ENCODE peak calls at places on chromosomes 3 and 15, in four cellular contexts. E, N, I and K are unnamed samples.
A peak's percentile ranks its signal among the peaks of the same experiment; 100 is the strongest.

GRCh38 chr3:170809021-170809974 is 60.7 kb downstream of the RPL22L1 start:
- DNase-seq in E (no peak), N (peak; percentile 86), I (no peak), K (peak; percentile 21)

GRCh38 chr3:42101048-42101447 is 9.9 kb downstream of the TRAK1 start:
- DNase-seq in E (no peak), N (peak; percentile 91), I (no peak), K (no peak)

GRCh38 chr15:41241251-41241964 is 10.3 kb downstream of the CHP1 start:
- DNase-seq in E (no peak), N (no peak), I (no peak), K (peak; percentile 58)

GRCh38 chr3:23685484-23686258 is 120.1 kb upstream of the UBE2E1 start:
- DNase-seq in E (no peak), N (peak; percentile 98), I (no peak), K (peak; percentile 88)

GRCh38 chr15:86213420-86213819 is 133.7 kb downstream of the AGBL1 start:
- DNase-seq in E (no peak), N (no peak), I (no peak), K (no peak)

GRCh38 chr15:49085696-49086459 is 39.6 kb upstream of the SECISBP2L start:
- DNase-seq in E (no peak), N (no peak), I (no peak), K (no peak)

GRCh38 chr3:156230291-156230900 is 110.0 kb downstream of the KCNAB1 start:
- DNase-seq in E (no peak), N (peak; percentile 13), I (no peak), K (no peak)

GRCh38 chr3:46903341-46904302 is 26.1 kb downstream of the PTH1R start:
- DNase-seq in E (no peak), N (peak; percentile 77), I (no peak), K (no peak)

GRCh38 chr15:74167891-74168331 is 5.6 kb upstream of the ISLR start:
- DNase-seq in E (no peak), N (no peak), I (no peak), K (no peak)

GRCh38 chr15:56871180-56871579 is 47.3 kb upstream of the TCF12 start:
- DNase-seq in E (no peak), N (peak; percentile 79), I (no peak), K (no peak)

GRCh38 chr15:84783493-84784251 is 33.5 kb upstream of the ALPK3 start:
- DNase-seq in E (no peak), N (no peak), I (no peak), K (no peak)

GRCh38 chr3:169522595-169523529 is 140.7 kb downstream of the MECOM start:
- DNase-seq in E (no peak), N (no peak), I (no peak), K (no peak)

GRCh38 chr15:94331731-94332130 is 100.4 kb downstream of the MCTP2 start:
- DNase-seq in E (no peak), N (no peak), I (no peak), K (no peak)

GRCh38 chr15:78995921-78996780 is 51.3 kb upstream of the CTSH start:
- DNase-seq in E (no peak), N (no peak), I (no peak), K (no peak)

GRCh38 chr3:53804697-53805462 is 41.3 kb downstream of the CHDH start:
- DNase-seq in E (peak; percentile 29), N (peak; percentile 96), I (no peak), K (no peak)

GRCh38 chr3:67598814-67599556 is 55.4 kb downstream of the SUCLG2 start:
- DNase-seq in E (no peak), N (no peak), I (no peak), K (no peak)

GRCh38 chr3:112119686-112120484 is 13.2 kb downstream of the GCSAM start:
- DNase-seq in E (no peak), N (no peak), I (no peak), K (no peak)

GRCh38 chr3:33099109-33099645 is 2.2 kb upstream of the GLB1 start:
- DNase-seq in E (no peak), N (no peak), I (no peak), K (no peak)

GRCh38 chr3:113151475-113152031 is 59.8 kb upstream of the BOC start:
- DNase-seq in E (no peak), N (no peak), I (no peak), K (no peak)

GRCh38 chr3:81554805-81555204 is 206.6 kb downstream of the GBE1 start:
- DNase-seq in E (no peak), N (no peak), I (no peak), K (no peak)

GRCh38 chr15:96766387-96766786 is 435.9 kb downstream of the NR2F2 start:
- DNase-seq in E (no peak), N (no peak), I (no peak), K (no peak)

GRCh38 chr15:57571725-57572124 is 20.0 kb upstream of the MYZAP start:
- DNase-seq in E (no peak), N (no peak), I (no peak), K (no peak)

GRCh38 chr15:45307230-45307924 is 55.3 kb downstream of the SLC28A2 start:
- DNase-seq in E (no peak), N (peak; percentile 78), I (peak; percentile 13), K (no peak)

GRCh38 chr3:39275963-39276593 is 3.8 kb downstream of the CX3CR1 start:
- DNase-seq in E (no peak), N (no peak), I (no peak), K (no peak)

GRCh38 chr3:39276746-39277145 is 3.1 kb downstream of the CX3CR1 start:
- DNase-seq in E (no peak), N (no peak), I (no peak), K (no peak)

GRCh38 chr3:39273119-39273518 is 6.7 kb downstream of the CX3CR1 start:
- DNase-seq in E (no peak), N (no peak), I (no peak), K (no peak)

GRCh38 chr3:39272191-39272590 is 7.6 kb downstream of the CX3CR1 start:
- DNase-seq in E (no peak), N (no peak), I (no peak), K (no peak)

DNA sequence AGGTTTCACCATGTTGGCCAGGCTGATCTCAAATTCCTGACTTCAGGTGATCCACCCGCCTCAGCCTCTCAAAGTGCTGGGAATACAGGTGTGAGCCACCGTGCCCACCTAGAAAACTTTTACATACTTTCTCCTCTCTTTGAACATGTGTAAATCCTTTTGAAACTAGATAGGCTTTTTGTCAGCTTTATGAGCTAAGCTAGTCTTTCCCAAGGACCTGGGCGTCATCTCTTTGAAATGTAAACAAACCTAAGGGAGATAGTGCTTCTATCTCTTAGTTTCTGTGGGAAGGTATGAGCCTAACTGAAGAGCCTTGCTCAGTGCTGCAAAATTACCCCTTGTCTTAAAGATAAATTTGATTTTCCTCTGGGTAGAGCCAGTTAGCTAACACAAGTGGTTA is 4.8 kb downstream of the CX3CR1 start:
- DNase-seq in E (no peak), N (no peak), I (no peak), K (no peak)
- H3K27me3 ChIP-seq in E (no peaks in the 10 kb centered on the region), N (peaks cover 20% of the 10 kb centered on the region), I (no peaks in the 10 kb centered on the region), K (no peaks in the 10 kb centered on the region)

GRCh38 chr15:77838595-77838994 is 205.9 kb upstream of the LINGO1 start:
- DNase-seq in E (no peak), N (no peak), I (no peak), K (no peak)

GRCh38 chr15:77838061-77838460 is 205.3 kb upstream of the LINGO1 start:
- DNase-seq in E (no peak), N (no peak), I (no peak), K (no peak)

GRCh38 chr15:77837649-77838025 is 204.9 kb upstream of the LINGO1 start:
- DNase-seq in E (no peak), N (no peak), I (no peak), K (no peak)

GRCh38 chr15:77836116-77836798 is 203.5 kb upstream of the LINGO1 start:
- DNase-seq in E (no peak), N (no peak), I (no peak), K (no peak)

DNA sequence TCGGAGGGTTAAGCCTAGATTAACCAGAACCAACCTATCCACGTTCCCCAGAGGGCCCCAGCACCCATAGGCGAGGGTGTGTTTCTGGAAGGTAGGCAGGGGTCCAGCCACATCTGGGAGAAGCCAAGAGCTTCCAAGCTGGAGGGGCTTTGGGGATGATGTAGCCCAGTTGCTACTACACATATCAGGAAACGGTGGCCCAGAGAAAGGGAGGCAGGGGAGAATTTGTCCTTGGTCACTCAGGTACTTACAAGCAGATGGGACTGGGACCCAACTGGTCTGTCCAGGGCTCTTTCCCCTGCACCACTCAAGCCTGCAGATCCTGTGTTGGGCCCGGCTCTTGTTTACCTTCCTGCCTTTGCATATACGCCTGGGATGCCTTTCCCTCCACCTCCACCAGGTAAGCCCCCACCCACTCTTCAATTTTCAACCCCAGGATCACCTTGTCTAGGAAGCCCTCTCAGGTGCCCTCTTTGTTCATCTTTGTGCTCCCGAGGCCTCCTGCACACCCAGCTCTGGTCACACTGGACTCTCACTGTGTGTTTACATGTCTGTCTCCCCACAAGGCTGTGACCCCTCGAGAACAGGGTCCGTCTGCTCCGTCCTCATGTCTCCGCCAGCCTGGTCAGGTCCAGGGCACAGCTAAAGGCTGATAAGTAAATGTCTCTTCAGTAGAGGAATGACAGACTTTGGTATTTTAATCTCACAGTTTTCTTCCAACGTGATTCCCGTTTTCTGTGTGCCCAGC is 204.4 kb upstream of the LINGO1 start:
- DNase-seq in E (no peak), N (no peak), I (no peak), K (no peak)
- H3K27me3 ChIP-seq in E (peaks cover 3% of the 10 kb centered on the region), N (peaks cover 33% of the 10 kb centered on the region), I (no peaks in the 10 kb centered on the region), K (peaks cover 8% of the 10 kb centered on the region)

GRCh38 chr3:95277614-95278013 is 1214.8 kb downstream of the NSUN3 start:
- DNase-seq in E (no peak), N (no peak), I (no peak), K (no peak)

DNA sequence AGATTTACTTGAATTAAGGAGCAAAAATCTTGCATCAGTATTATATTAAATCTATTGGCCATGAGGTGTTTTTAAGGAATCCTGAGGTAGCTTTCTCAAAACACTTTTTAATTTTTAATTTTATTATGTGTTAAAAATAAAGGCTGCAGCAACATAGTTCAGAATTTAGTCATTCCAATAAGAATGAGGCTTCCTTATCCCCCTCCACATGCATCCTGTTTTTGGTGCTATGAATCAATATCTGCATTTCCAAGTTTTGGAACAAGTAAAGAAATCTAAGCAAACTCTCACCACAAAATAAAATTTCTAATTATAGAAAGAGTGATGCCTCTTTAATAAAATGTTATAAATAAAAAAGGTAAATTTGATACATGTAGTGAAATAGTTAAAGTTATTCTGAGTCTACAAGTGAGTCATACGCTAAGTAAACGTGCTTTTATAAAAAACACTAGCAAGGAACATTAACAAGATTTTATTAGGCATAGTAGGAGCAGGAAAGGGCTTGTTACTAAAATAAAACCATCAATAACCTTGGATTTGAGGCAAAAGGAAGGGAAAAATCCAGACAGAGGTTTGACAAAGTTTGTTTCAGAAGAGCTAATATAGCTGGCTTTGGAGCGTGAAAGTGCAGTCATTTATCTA is 1218.0 kb downstream of the NSUN3 start:
- DNase-seq in E (no peak), N (no peak), I (no peak), K (no peak)
- H3K27me3 ChIP-seq in E (no peaks in the 10 kb centered on the region), N (no peaks in the 10 kb centered on the region), I (no peaks in the 10 kb centered on the region), K (no peaks in the 10 kb centered on the region)

DNA sequence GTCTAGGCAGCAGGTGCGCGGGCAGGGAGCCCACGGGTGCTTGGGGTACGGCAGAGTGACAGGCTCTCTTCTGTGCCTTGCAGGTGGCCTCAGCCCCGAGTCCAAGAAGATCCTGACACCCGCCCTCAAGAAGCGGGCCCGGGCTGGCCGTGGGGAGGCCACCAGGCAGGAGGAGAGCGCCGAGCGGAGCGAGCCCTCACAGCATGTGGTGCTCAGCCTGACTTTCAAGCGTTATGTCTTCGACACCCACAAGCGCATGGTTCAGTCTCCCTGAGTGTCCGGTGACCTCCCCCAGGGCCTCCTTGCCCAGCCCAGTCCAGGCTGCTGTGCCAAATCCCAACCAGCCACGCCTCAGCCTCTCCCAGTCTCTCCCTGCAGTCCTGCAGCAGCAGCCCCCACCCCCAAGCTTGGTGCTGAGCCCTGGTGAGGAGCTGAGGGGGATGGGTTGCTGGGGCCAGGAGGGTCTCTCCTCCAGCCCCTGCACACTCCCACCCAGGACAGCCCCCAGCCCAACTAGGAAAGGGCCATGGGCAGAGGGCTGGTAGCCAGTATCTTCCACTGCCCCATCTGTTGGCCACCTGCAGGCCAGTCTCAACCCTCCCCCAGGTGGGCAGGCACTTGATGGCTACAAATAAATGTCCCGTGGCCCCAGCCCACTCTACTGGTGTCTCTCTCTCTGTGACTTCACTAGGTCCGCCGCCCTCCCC is 58.6 kb downstream of the DNAJB8 start:
- DNase-seq in E (no peak), N (no peak), I (no peak), K (no peak)
- H3K27me3 ChIP-seq in E (no peaks in the 10 kb centered on the region), N (no peaks in the 10 kb centered on the region), I (no peaks in the 10 kb centered on the region), K (no peaks in the 10 kb centered on the region)